ENCODE peak calls at places on chromosome 11, in five cellular contexts. N is fibroblast of villous mesenchyme; L is GM18507; K is astrocyte; V is naive thymus-derived CD4-positive, alpha-beta T cell. Y is an unnamed sample.

GRCh38 chr11:126212089-126212660 is 593 bp downstream of the FAM118B start:
- DNase-seq in K (no peak), N (peak), V (no peak), L (no peak), Y (no peak)

GRCh38 chr11:121535122-121535796 is 82.5 kb upstream of the SORL1-AS1 start:
- DNase-seq in N (no peak), L (no peak), K (peak), V (no peak), Y (no peak)

GRCh38 chr11:21564095-21564494 is 628.8 kb upstream of the ANO5 start:
- DNase-seq in L (no peak), V (no peak), K (no peak), N (no peak), Y (no peak)

GRCh38 chr11:103091024-103091423 is 936 bp downstream of the DCUN1D5 start:
- DNase-seq in K (peak), V (no peak), N (peak), L (no peak), Y (peak)

GRCh38 chr11:58027341-58027740 is 3.4 kb upstream of the OR6Q1 start:
- DNase-seq in K (peak), N (peak), L (no peak), V (no peak), Y (no peak)

GRCh38 chr11:70107191-70107590 is 29.1 kb downstream of the ANO1 start:
- DNase-seq in V (no peak), L (no peak), N (no peak), K (no peak), Y (no peak)

GRCh38 chr11:108624196-108624925 is 30.8 kb upstream of the EXPH5 start:
- DNase-seq in N (no peak), K (no peak), V (no peak), L (no peak), Y (no peak)

GRCh38 chr11:86069408-86070086 is 663 bp upstream of the PICALM start:
- DNase-seq in L (no peak), K (peak), V (no peak), N (peak), Y (peak)